ENCODE peak calls at places on chromosomes 3 and 15, in five cellular contexts. J, Q, W, K and Z are unnamed samples.

GRCh38 chr15:63545520-63545919 is 41.1 kb downstream of the USP3 start:
- DNase-seq in Q (no peak), J (no peak), W (no peak), K (no peak), Z (no peak)

GRCh38 chr15:90716317-90716975 is 700 bp upstream of the BLM start:
- DNase-seq in Q (no peak), K (no peak), W (peak; percentile 3), J (no peak), Z (no peak)

GRCh38 chr3:197369545-197369944 is 71.1 kb upstream of the DLG1 start:
- DNase-seq in W (no peak), J (no peak), Q (no peak), K (no peak), Z (no peak)

GRCh38 chr3:196790636-196791035 is 51.0 kb downstream of the PAK2 start:
- DNase-seq in J (no peak), W (no peak), K (no peak), Q (no peak), Z (no peak)

GRCh38 chr3:132088291-132088690 is 53.5 kb upstream of the CPNE4 start:
- DNase-seq in K (no peak), W (no peak), Q (no peak), J (no peak), Z (no peak)

GRCh38 chr3:141292346-141293058 is 60.9 kb downstream of the PXYLP1 start:
- DNase-seq in Q (no peak), K (no peak), J (no peak), W (no peak), Z (no peak)

GRCh38 chr3:28476194-28476593 is 127.6 kb upstream of the AZI2 start:
- DNase-seq in W (peak; percentile 66), Q (no peak), J (no peak), K (no peak), Z (no peak)

GRCh38 chr3:172153335-172153861 is 114.0 kb downstream of the FNDC3B start:
- DNase-seq in Q (peak; percentile 93), K (peak; percentile 94), J (peak; percentile 79), W (peak; percentile 98), Z (peak; percentile 84)

GRCh38 chr15:93520206-93520605 is 431.2 kb upstream of the RGMA start:
- DNase-seq in W (no peak), J (no peak), K (peak; percentile 81), Q (no peak), Z (no peak)

GRCh38 chr3:141011511-141012262 is 39.5 kb upstream of the SPSB4 start:
- DNase-seq in K (peak; percentile 90), J (peak; percentile 85), Q (peak; percentile 88), W (peak; percentile 40), Z (peak; percentile 36)

DNA sequence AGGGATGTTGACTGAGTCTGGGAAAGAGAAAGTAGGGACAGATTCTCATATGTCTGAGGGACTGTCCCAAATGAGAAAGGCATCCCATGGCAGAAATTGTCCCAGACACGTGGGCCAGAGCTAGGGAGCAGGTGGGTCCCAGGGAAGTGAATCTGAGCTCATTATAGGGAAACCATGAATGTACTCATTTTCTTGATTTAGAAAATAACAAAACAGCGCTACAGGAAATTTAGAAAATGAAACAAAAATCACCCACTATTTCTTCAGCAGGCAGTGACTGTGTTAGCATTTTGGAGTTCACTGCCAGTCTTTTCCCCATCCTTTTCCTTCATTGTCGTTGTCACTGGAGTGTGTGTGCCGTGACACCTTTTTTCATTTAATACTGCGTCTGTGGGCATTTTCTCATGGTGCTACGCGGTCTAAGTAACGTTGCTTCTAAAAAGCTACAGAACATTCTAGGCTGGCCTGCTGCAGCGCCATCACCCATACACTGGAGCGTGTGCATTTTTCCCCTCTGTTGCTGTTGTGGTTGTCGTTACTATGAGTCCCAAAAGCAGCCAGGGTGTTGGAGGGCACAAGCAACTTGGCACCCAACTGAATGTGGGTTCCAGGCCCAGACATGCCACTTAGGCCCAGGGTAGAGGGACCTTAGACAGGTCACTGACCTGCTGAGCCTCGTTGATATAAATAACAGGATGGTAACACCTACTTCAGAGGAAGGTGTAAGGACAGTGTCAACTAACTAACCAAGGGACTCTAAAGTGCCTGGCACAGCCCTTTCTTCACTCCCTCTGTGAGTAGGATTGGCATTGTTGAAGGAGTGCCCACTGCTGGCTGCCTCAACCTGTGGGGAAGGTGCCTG is 3.2 kb downstream of the CSK start:
- DNase-seq in Q (peak; percentile 3), K (no peak), W (no peak), J (no peak), Z (no peak)
- H3K4me3 ChIP-seq in Q (no peak overlapping the region), K (peak overlapping the region; percentile 86), W (no peak overlapping the region), J (no peak overlapping the region), Z (no peak overlapping the region)

GRCh38 chr3:114451051-114451451 is 157.2 kb downstream of the TIGIT start:
- DNase-seq in K (no peak), Q (no peak), W (no peak), J (no peak), Z (no peak)
- H3K4me3 ChIP-seq in K (peak overlapping the region; percentile 48), Q (no peak overlapping the region), W (peak overlapping the region; percentile 43), J (peak overlapping the region; percentile 35), Z (no peak overlapping the region)

GRCh38 chr3:122012821-122013220 is 9.2 kb downstream of the ILDR1 start:
- DNase-seq in J (no peak), K (no peak), Q (no peak), W (no peak), Z (no peak)

GRCh38 chr3:122013448-122013925 is 8.6 kb downstream of the ILDR1 start:
- DNase-seq in W (no peak), K (no peak), Q (no peak), J (no peak), Z (no peak)

GRCh38 chr3:122010506-122010905 is 11.5 kb downstream of the ILDR1 start:
- DNase-seq in W (no peak), K (no peak), Q (no peak), J (no peak), Z (no peak)

GRCh38 chr3:122011396-122011795 is 10.7 kb downstream of the ILDR1 start:
- DNase-seq in J (no peak), Q (no peak), W (no peak), K (no peak), Z (no peak)

DNA sequence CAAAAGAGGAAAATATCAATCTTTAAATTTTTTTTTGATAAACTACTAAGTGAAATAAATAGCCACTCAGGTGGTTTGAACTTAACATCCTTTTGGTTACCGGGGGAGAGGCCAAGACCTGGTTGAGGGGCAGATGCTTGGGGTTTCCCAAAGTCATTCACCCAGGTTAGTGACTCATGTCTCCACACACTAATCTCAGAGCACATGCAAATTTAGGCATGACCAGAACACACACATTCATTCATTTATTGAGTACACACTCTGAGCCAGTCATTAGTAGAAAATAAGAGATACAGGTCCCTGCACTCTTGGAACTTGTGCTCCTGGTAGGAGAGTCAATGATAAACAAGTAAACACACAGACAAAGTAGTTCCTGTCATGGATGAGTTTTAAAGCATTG is 7.3 kb downstream of the ILDR1 start:
- DNase-seq in K (no peak), W (no peak), J (no peak), Q (no peak), Z (no peak)
- H3K4me3 ChIP-seq in K (no peak overlapping the region), W (no peak overlapping the region), J (no peak overlapping the region), Q (no peak overlapping the region), Z (no peak overlapping the region)

DNA sequence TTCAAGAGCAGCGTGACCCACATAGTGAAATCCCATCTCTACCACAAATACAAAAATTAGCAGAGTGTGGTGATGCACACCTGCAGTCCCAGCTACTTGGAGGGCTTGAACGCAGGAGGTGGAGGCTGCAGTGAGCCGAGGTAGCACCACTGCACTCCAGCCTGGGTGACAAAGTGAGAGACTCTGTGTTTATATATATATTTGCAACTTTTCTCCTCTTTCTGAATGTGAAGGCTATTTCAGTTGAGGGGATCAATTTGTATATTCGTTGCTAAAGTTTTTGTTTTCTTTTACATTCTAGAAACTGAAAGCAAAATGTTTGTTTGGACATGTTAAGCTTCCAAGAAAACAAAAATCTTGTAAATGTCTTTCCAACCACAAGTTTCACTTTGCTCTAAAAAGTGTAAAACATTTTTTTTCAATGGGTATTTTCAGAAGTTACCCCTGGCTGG is 29.8 kb upstream of the FAM98B start:
- DNase-seq in W (no peak), K (no peak), Q (no peak), J (no peak), Z (no peak)
- H3K4me3 ChIP-seq in W (no peak overlapping the region), K (no peak overlapping the region), Q (no peak overlapping the region), J (no peak overlapping the region), Z (no peak overlapping the region)

GRCh38 chr15:68187559-68187958 is 17.6 kb downstream of the CALML4 start:
- DNase-seq in J (no peak), W (peak; percentile 73), Q (no peak), K (no peak), Z (no peak)
- H3K4me3 ChIP-seq in J (no peak overlapping the region), W (peak overlapping the region; percentile 15), Q (no peak overlapping the region), K (peak overlapping the region; percentile 50), Z (no peak overlapping the region)

GRCh38 chr3:126832933-126833332 is 128.9 kb downstream of the CHCHD6 start:
- DNase-seq in K (no peak), Q (no peak), J (no peak), W (no peak), Z (no peak)
- H3K4me3 ChIP-seq in K (no peak overlapping the region), Q (no peak overlapping the region), J (no peak overlapping the region), W (no peak overlapping the region), Z (no peak overlapping the region)